ENCODE peak calls at places on chromosomes 16 and 17, in ten cellular contexts. E, A, C, J, Z, L, Y, S, U and I are unnamed samples. For H3K4me1, the result is how much of the 10 kb centered on the place peaks cover.

GRCh38 chr17:32161506-32162365 is 19.4 kb downstream of the RHOT1 start:
- DNase-seq in E (no peak), A (no peak), C (no peak), J (no peak), Z (peak), L (no peak), Y (no peak), S (no peak), U (peak), I (peak)

GRCh38 chr17:47324224-47325020 is 667 bp downstream of the EFCAB13 start:
- DNase-seq in E (peak), A (peak), C (peak), J (peak), Z (no peak), L (peak), Y (peak), S (peak), U (no peak), I (peak)

GRCh38 chr17:81129289-81129688 is 36.0 kb upstream of the PVALEF start:
- DNase-seq in E (no peak), A (no peak), C (no peak), J (no peak), Z (no peak), L (no peak), Y (no peak), S (no peak), U (no peak), I (no peak)

GRCh38 chr17:43769859-43770258 is 8.9 kb downstream of the DUSP3 start:
- DNase-seq in E (no peak), A (no peak), C (no peak), J (no peak), Z (no peak), L (no peak), Y (no peak), S (peak), U (no peak), I (no peak)

GRCh38 chr17:14337596-14338079 is 36.8 kb downstream of the HS3ST3B1 start:
- DNase-seq in E (no peak), A (no peak), C (no peak), J (no peak), Z (no peak), L (no peak), Y (no peak), S (no peak), U (no peak), I (no peak)

GRCh38 chr17:30975042-30975820 is 4.4 kb downstream of the RNF135 start:
- DNase-seq in E (no peak), A (no peak), C (no peak), J (no peak), Z (no peak), L (no peak), Y (no peak), S (no peak), U (no peak), I (no peak)

GRCh38 chr16:28175715-28176114 is 36.0 kb downstream of the XPO6 start:
- DNase-seq in E (no peak), A (no peak), C (no peak), J (no peak), Z (no peak), L (no peak), Y (no peak), S (no peak), U (peak), I (no peak)

GRCh38 chr17:61416540-61417363 is 17.1 kb downstream of the TBX2 start:
- DNase-seq in E (peak), A (peak), C (peak), J (peak), Z (peak), L (peak), Y (peak), S (peak), U (peak), I (peak)

GRCh38 chr16:85765273-85765672 is 14.4 kb upstream of the C16orf74 start:
- DNase-seq in E (no peak), A (no peak), C (no peak), J (no peak), Z (no peak), L (no peak), Y (no peak), S (no peak), U (no peak), I (no peak)

GRCh38 chr16:7086842-7087616 is 245.6 kb upstream of the RBFOX1 start:
- DNase-seq in E (peak), A (no peak), C (no peak), J (no peak), Z (no peak), L (no peak), Y (peak), S (peak), U (no peak), I (peak)

GRCh38 chr17:28724500-28725165 is 1.4 kb downstream of the TLCD1 start:
- DNase-seq in E (no peak), A (no peak), C (no peak), J (no peak), Z (no peak), L (no peak), Y (no peak), S (no peak), U (no peak), I (no peak)

GRCh38 chr16:89670496-89671431 is 13.1 kb downstream of the SPATA33 start:
- DNase-seq in E (no peak), A (no peak), C (no peak), J (no peak), Z (peak), L (no peak), Y (no peak), S (no peak), U (no peak), I (no peak)

GRCh38 chr17:2289878-2290478 is 13.6 kb downstream of the SMG6 start:
- DNase-seq in E (no peak), A (no peak), C (no peak), J (no peak), Z (peak), L (no peak), Y (no peak), S (no peak), U (no peak), I (peak)

GRCh38 chr17:27579304-27579703 is 51.7 kb upstream of the LGALS9 start:
- DNase-seq in E (no peak), A (no peak), C (no peak), J (no peak), Z (no peak), L (no peak), Y (no peak), S (no peak), U (no peak), I (no peak)

GRCh38 chr17:66964083-66964771 is at the start of gene CACNG4:
- DNase-seq in E (no peak), A (no peak), C (no peak), J (no peak), Z (no peak), L (no peak), Y (no peak), S (no peak), U (no peak), I (no peak)

GRCh38 chr17:50507871-50508572 is at the start of gene MYCBPAP:
- DNase-seq in E (peak), A (no peak), C (peak), J (peak), Z (no peak), L (peak), Y (peak), S (peak), U (no peak), I (peak)

GRCh38 chr17:35449371-35449931 is 885 bp upstream of the SLFN13 start:
- DNase-seq in E (no peak), A (no peak), C (no peak), J (peak), Z (no peak), L (no peak), Y (peak), S (peak), U (no peak), I (no peak)

GRCh38 chr17:68950725-68951124 is 4.5 kb downstream of the ABCA8 start:
- DNase-seq in E (no peak), A (no peak), C (no peak), J (no peak), Z (no peak), L (no peak), Y (no peak), S (no peak), U (no peak), I (no peak)

GRCh38 chr17:16486373-16487250 is 5.4 kb downstream of the LRRC75A start:
- DNase-seq in E (peak), A (no peak), C (peak), J (peak), Z (peak), L (peak), Y (peak), S (peak), U (no peak), I (peak)

GRCh38 chr17:73560661-73561060 is 83.6 kb downstream of the SDK2 start:
- DNase-seq in E (no peak), A (no peak), C (no peak), J (no peak), Z (peak), L (no peak), Y (no peak), S (no peak), U (no peak), I (no peak)

GRCh38 chr17:35731239-35731931 is at the start of gene RASL10B:
- DNase-seq in E (peak), A (no peak), C (peak), J (peak), Z (no peak), L (peak), Y (peak), S (peak), U (no peak), I (no peak)

GRCh38 chr17:82647593-82648164 is 565 bp downstream of the WDR45B start:
- DNase-seq in E (peak), A (no peak), C (peak), J (peak), Z (peak), L (no peak), Y (no peak), S (peak), U (no peak), I (peak)
- TF ChIP-seq CTCF in E (no peak), A (no peak), C (no peak), J (no peak), Z (peak), L (no peak), Y (no peak), S (no peak), U (no peak), I (no peak)

DNA sequence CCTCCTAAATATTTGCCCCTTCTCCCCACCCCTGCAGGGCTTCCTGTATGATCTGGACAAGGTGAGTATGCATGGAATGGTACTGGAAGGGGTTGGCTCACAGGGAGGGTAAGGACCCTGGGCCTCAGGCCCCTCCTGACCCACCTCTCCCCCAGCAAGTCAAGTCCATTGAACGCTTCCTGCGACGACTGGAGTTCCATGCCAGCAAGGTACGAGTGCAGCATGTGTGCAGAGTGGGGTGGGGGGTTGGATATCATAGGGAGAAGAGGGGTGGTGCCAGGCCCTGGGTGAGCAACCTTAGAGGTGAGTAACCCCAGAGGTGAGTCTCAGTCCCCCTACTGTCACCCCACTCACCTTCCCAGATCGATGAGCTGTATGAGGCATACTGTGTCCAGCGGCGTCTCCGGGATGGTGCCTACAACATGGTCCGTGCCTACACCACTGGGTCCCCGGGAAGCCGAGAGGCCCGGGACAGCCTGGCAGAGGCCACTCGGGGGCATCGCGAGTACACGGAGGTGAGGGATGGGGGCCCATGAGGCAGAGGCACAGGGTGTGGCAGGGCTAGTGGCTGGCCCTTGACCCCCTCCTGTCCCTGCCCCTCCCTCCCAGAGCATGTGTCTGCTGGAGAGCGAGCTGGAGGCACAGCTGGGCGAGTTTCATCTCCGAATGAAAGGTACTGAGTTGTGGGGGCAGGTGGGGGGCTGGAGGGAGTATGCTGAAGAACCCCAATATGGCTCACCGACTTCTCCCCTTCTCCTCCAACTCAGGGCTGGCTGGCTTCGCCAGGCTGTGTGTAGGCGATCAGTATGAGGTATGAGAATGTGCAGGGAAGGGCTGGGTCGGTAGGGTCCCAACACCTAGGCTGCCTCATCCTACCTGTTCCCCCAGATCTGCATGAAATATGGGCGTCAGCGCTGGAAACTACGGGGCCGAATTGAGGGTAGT is 11.3 kb downstream of the RIPOR1 start:
- DNase-seq in E (no peak), A (no peak), C (no peak), J (no peak), Z (no peak), L (no peak), Y (no peak), S (no peak), U (no peak), I (no peak)
- H3K4me1 ChIP-seq in E (half or more), A (under half), C (under half), J (under half), Z (under half), L (under half), Y (half or more), S (under half), U (under half), I (under half)

GRCh38 chr17:63445571-63446217 is 412 bp downstream of the CYB561 start:
- DNase-seq in E (peak), A (no peak), C (peak), J (peak), Z (peak), L (no peak), Y (no peak), S (peak), U (peak), I (peak)
- TF ChIP-seq CTCF in E (peak), A (peak), C (peak), J (peak), Z (peak), L (peak), Y (peak), S (no peak), U (peak), I (peak)

GRCh38 chr16:19119564-19119963 is 5.8 kb downstream of the ITPRIPL2 start:
- DNase-seq in E (no peak), A (no peak), C (no peak), J (no peak), Z (peak), L (no peak), Y (no peak), S (no peak), U (peak), I (peak)
- H3K4me1 ChIP-seq in E (half or more), A (under half), C (under half), J (half or more), Z (half or more), L (under half), Y (half or more), S (half or more), U (half or more), I (half or more)